ENCODE peak calls at places on chromosomes 7 and 10, in seven cellular contexts. I is lung, W is hepatocyte, R is H1, L is tibial artery, P is psoas muscle, T is cardiac muscle cell. D is an unnamed sample. For H3K4me1 and H3K27me3, the result is how much of the 10 kb centered on the place peaks cover.

GRCh38 chr7:110204527-110204926 is 886.4 kb upstream of the LRRN3 start:
- DNase-seq in R (peak), T (peak), I (no peak), P (no peak), W (peak), L (no peak), D (no peak)

GRCh38 chr7:74275401-74275881 is 13.8 kb upstream of the CLIP2 start:
- DNase-seq in T (peak), W (no peak), L (no peak), I (no peak), P (no peak), R (peak), D (no peak)

GRCh38 chr7:85806321-85806720 is 619.5 kb upstream of the SEMA3D start:
- DNase-seq in P (no peak), I (no peak), R (no peak), W (no peak), T (peak), L (no peak), D (no peak)

GRCh38 chr10:130772676-130773075 is 538.8 kb downstream of the TCERG1L start:
- DNase-seq in L (peak), W (no peak), I (no peak), R (no peak), P (no peak), T (no peak), D (no peak)

GRCh38 chr7:141097430-141097829 is 23.6 kb downstream of the TMEM178B start:
- DNase-seq in P (no peak), I (no peak), L (no peak), T (peak), R (no peak), W (peak), D (no peak)

GRCh38 chr10:103672345-103672744 is 178.8 kb downstream of the NEURL1 start:
- DNase-seq in P (no peak), T (no peak), R (no peak), W (no peak), L (no peak), I (no peak), D (no peak)

GRCh38 chr7:81616951-81617350 is 152.9 kb downstream of the HGF start:
- DNase-seq in T (no peak), W (no peak), R (no peak), P (no peak), I (no peak), L (no peak), D (no peak)

GRCh38 chr10:6423004-6423403 is 157.1 kb downstream of the PRKCQ start:
- DNase-seq in R (no peak), L (no peak), T (no peak), I (no peak), W (no peak), P (no peak), D (no peak)

GRCh38 chr10:20085115-20085514 is 268.9 kb downstream of the PLXDC2 start:
- DNase-seq in R (no peak), L (no peak), W (no peak), P (no peak), I (no peak), T (peak), D (no peak)

GRCh38 chr7:76202666-76203030 is 952 bp downstream of the SRRM3 start:
- DNase-seq in P (no peak), L (no peak), T (no peak), W (no peak), I (no peak), R (no peak), D (no peak)

GRCh38 chr7:26100940-26101339 is 51.1 kb upstream of the NFE2L3 start:
- DNase-seq in R (no peak), I (no peak), L (no peak), W (no peak), T (no peak), P (no peak), D (no peak)
- H3K4me1 ChIP-seq in R (under half), I (under half), L (under half), W (under half), T (under half), P (under half), D (under half)

GRCh38 chr7:19107142-19107391 is 10.4 kb downstream of the TWIST1 start:
- DNase-seq in P (no peak), R (no peak), I (no peak), L (no peak), T (no peak), W (no peak), D (no peak)

GRCh38 chr7:19107392-19108147 is 9.9 kb downstream of the TWIST1 start:
- DNase-seq in W (peak), P (peak), L (peak), T (peak), I (no peak), R (peak), D (no peak)

GRCh38 chr7:19105546-19105945 is 11.9 kb downstream of the TWIST1 start:
- DNase-seq in W (no peak), P (no peak), L (no peak), R (no peak), T (no peak), I (no peak), D (no peak)

GRCh38 chr7:19108985-19109946 is 8.2 kb downstream of the TWIST1 start:
- DNase-seq in W (no peak), T (no peak), L (no peak), P (no peak), I (no peak), R (no peak), D (no peak)

DNA sequence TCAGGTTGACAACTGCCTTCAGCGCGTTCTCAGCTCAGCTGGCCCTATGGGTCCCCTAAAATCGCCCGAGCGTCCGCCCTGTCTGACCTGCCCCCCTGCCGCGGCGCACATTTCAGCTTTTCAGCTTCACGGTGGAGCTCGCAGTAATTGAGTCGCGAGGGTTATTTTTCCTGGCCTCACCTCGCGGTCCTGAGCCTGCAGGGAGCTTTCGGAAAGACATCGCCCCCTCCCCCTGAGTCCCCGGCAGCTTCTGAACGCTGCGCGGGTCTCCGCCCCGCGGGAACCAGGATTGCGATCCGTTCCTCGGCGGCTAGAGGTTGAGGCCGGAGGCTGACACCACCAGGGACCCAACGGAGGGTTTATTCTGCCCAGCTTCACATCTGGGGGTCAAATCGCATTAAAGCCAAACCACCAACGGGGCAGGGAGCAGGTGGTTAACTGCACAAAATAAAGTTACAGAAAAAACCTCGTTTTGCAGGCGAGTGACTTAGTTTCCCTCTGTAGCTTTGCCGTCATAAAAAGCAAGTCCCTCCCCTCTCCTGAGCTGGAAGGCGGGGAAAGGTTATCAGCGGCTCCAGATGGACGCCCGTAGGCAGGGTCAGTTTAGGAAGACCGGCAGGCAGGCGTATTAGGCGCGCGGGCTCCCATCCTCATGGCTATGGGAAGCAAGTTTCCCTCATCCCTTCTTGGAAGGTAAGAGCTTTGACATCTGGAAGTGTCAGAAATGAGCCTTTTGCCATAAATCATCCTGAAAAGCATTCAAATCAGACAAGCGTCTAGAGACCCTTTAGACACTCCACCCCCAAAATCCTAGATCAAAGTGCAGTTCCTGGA is 10.9 kb downstream of the TWIST1 start:
- DNase-seq in P (no peak), T (peak), W (no peak), I (no peak), L (no peak), R (peak), D (no peak)
- H3K27me3 ChIP-seq in P (half or more), T (under half), W (half or more), I (under half), L (under half), R (half or more), D (under half)

GRCh38 chr7:40966693-40967092 is 736.2 kb downstream of the INHBA start:
- DNase-seq in W (no peak), T (no peak), R (no peak), P (no peak), L (no peak), I (no peak), D (no peak)
- H3K4me1 ChIP-seq in W (under half), T (under half), R (under half), P (under half), L (under half), I (under half), D (under half)

GRCh38 chr7:37452346-37452745 is 3.7 kb upstream of the ELMO1 start:
- DNase-seq in I (no peak), R (no peak), L (no peak), P (no peak), T (no peak), W (no peak), D (no peak)
- H3K27me3 ChIP-seq in I (under half), R (under half), L (under half), P (under half), T (under half), W (under half), D (under half)

GRCh38 chr10:105726149-105726548 is 1085.1 kb downstream of the SORCS3 start:
- DNase-seq in W (no peak), T (no peak), I (no peak), P (no peak), L (no peak), R (no peak), D (no peak)

GRCh38 chr10:105733919-105734318 is 1092.8 kb downstream of the SORCS3 start:
- DNase-seq in I (no peak), P (no peak), T (no peak), L (no peak), W (no peak), R (no peak), D (no peak)

GRCh38 chr10:105725007-105725406 is 1083.9 kb downstream of the SORCS3 start:
- DNase-seq in I (no peak), R (no peak), L (no peak), T (no peak), W (no peak), P (no peak), D (no peak)

GRCh38 chr10:105727131-105727530 is 1086.0 kb downstream of the SORCS3 start:
- DNase-seq in W (no peak), P (no peak), L (no peak), R (no peak), I (no peak), T (no peak), D (no peak)

GRCh38 chr10:105729428-105729827 is 1088.3 kb downstream of the SORCS3 start:
- DNase-seq in L (no peak), W (no peak), I (peak), R (no peak), T (no peak), P (no peak), D (no peak)
- H3K4me1 ChIP-seq in L (under half), W (under half), I (under half), R (under half), T (under half), P (under half), D (under half)

GRCh38 chr10:96124230-96125141 is 5.6 kb upstream of the ZNF518A start:
- DNase-seq in L (no peak), W (peak), T (peak), R (peak), P (no peak), I (peak), D (no peak)

GRCh38 chr10:96122824-96123223 is 7.3 kb upstream of the ZNF518A start:
- DNase-seq in W (no peak), L (no peak), P (no peak), I (no peak), T (no peak), R (no peak), D (no peak)

GRCh38 chr10:96118604-96119450 is 11.3 kb upstream of the ZNF518A start:
- DNase-seq in R (no peak), L (no peak), I (no peak), W (no peak), T (no peak), P (no peak), D (no peak)
- H3K27me3 ChIP-seq in R (under half), L (half or more), I (under half), W (under half), T (under half), P (half or more), D (under half)